ENCODE peak calls at places on chromosomes 3 and 15, in ten cellular contexts. N is mucosa of descending colon; Y is heart left ventricle; Z is gastrocnemius medialis; X is fibroblast of lung; W is RWPE2; H is CD8-positive, alpha-beta memory T cell; V is tibial nerve; L is upper lobe of right lung; Q is mesenchymal stem cell. P is an unnamed sample.
A peak's percentile ranks its signal among the peaks of the same experiment; 100 is the strongest.

GRCh38 chr3:133874761-133875438 is 20.8 kb downstream of the RAB6B start:
- DNase-seq in X (no peak), Z (no peak), L (no peak), Y (no peak), W (no peak), V (no peak), Q (no peak), H (no peak), N (no peak), P (no peak)

GRCh38 chr3:134282659-134283047 is 32.0 kb upstream of the RYK start:
- DNase-seq in L (no peak), Y (no peak), X (no peak), N (no peak), H (no peak), Q (no peak), Z (no peak), V (no peak), W (no peak), P (no peak)

GRCh38 chr3:149313542-149313941 is 19.9 kb downstream of the TM4SF18 start:
- DNase-seq in N (no peak), Y (no peak), X (no peak), Z (no peak), Q (no peak), V (no peak), H (no peak), L (no peak), W (no peak), P (no peak)

GRCh38 chr3:120498947-120499346 is 48.2 kb upstream of the FSTL1 start:
- DNase-seq in N (no peak), H (no peak), L (no peak), V (no peak), X (peak; percentile 99), Z (peak; percentile 18), Q (peak; percentile 92), W (no peak), Y (no peak), P (peak; percentile 44)

GRCh38 chr3:105834768-105835167 is 34.0 kb downstream of the CBLB start:
- DNase-seq in W (no peak), Y (no peak), X (no peak), L (no peak), Q (no peak), N (no peak), H (no peak), V (no peak), Z (no peak), P (no peak)

GRCh38 chr3:10248984-10249748 is 907 bp downstream of the TATDN2 start:
- DNase-seq in H (peak; percentile 45), W (peak; percentile 70), Z (no peak), X (peak; percentile 16), Y (peak; percentile 15), Q (peak; percentile 45), N (peak; percentile 50), L (peak; percentile 70), V (no peak), P (no peak)

GRCh38 chr15:80424381-80424780 is 20.2 kb downstream of the ARNT2 start:
- DNase-seq in H (no peak), Y (no peak), N (no peak), Q (no peak), L (no peak), X (peak; percentile 56), V (no peak), Z (no peak), W (no peak), P (no peak)

GRCh38 chr15:66016199-66016598 is 146.9 kb downstream of the RAB11A start:
- DNase-seq in Y (no peak), Z (no peak), W (no peak), X (no peak), H (no peak), Q (no peak), V (no peak), L (no peak), N (no peak), P (no peak)

GRCh38 chr3:43997788-43998373 is 243.8 kb upstream of the TOPAZ1 start:
- DNase-seq in Q (no peak), W (peak; percentile 44), V (no peak), N (no peak), H (no peak), Y (no peak), X (no peak), Z (no peak), L (no peak), P (no peak)

GRCh38 chr3:43995929-43996378 is 245.7 kb upstream of the TOPAZ1 start:
- DNase-seq in Q (no peak), L (no peak), H (peak; percentile 1), N (no peak), Y (no peak), X (no peak), V (no peak), Z (no peak), W (peak; percentile 39), P (no peak)

GRCh38 chr3:43998374-43998840 is 243.3 kb upstream of the TOPAZ1 start:
- DNase-seq in H (no peak), W (peak; percentile 54), Z (no peak), N (no peak), Y (no peak), L (no peak), X (no peak), V (no peak), Q (peak; percentile 10), P (no peak)

GRCh38 chr3:43995078-43995928 is 246.4 kb upstream of the TOPAZ1 start:
- DNase-seq in L (no peak), Z (no peak), N (no peak), Q (peak; percentile 5), H (peak; percentile 14), X (peak; percentile 20), Y (no peak), W (peak; percentile 66), V (no peak), P (no peak)

GRCh38 chr3:43996379-43997301 is 245.0 kb upstream of the TOPAZ1 start:
- DNase-seq in Z (no peak), W (peak; percentile 71), H (peak; percentile 2), N (no peak), Q (peak; percentile 20), L (peak; percentile 71), V (no peak), X (no peak), Y (no peak), P (no peak)
- H3K4me1 ChIP-seq in Z (peaks cover 27% of the 10 kb centered on the region), W (peaks cover 15% of the 10 kb centered on the region), H (peaks cover 36% of the 10 kb centered on the region), N (peaks cover 33% of the 10 kb centered on the region), Q (peaks cover 43% of the 10 kb centered on the region), L (peaks cover 43% of the 10 kb centered on the region), V (peaks cover 45% of the 10 kb centered on the region), X (peaks cover 8% of the 10 kb centered on the region), Y (peaks cover 46% of the 10 kb centered on the region), P (peaks cover 52% of the 10 kb centered on the region)

GRCh38 chr15:34721157-34721801 is 33.5 kb downstream of the GJD2 start:
- DNase-seq in L (no peak), N (no peak), Q (no peak), W (no peak), X (no peak), Z (no peak), H (no peak), Y (no peak), V (no peak), P (no peak)

GRCh38 chr15:34721802-34722795 is 32.7 kb downstream of the GJD2 start:
- DNase-seq in V (peak; percentile 28), N (no peak), Y (peak; percentile 65), X (peak; percentile 62), W (peak; percentile 73), Z (peak; percentile 64), H (no peak), Q (peak; percentile 32), L (no peak), P (peak; percentile 67)

GRCh38 chr15:34725565-34725964 is 29.2 kb downstream of the GJD2 start:
- DNase-seq in X (peak; percentile 42), V (no peak), Y (no peak), N (no peak), Z (peak; percentile 20), W (no peak), Q (no peak), L (no peak), H (no peak), P (no peak)

GRCh38 chr15:34726407-34727100 is 28.2 kb downstream of the GJD2 start:
- DNase-seq in H (no peak), W (no peak), X (peak; percentile 62), V (no peak), Q (no peak), Z (no peak), L (no peak), Y (no peak), N (no peak), P (no peak)

DNA sequence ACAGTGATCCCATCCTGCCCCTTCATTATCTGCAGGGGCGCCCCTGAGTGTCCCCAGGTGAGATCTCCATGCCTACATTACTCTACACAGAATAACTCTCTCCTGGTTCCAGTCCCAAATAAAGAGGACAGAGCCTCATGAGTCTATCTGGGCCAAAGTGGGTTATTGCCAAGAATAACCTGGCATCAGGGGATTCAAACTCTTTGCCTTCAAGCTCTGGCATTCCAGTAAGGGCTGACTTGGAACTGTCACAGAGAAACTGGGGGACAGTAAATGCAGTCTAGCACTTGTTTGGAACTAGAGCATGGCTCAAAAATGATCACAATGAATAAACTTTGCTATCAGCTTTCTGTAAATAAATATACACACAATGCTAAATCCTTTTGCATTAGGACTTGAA is 30.3 kb downstream of the GJD2 start:
- DNase-seq in W (no peak), V (no peak), Y (no peak), L (no peak), Q (no peak), X (no peak), N (no peak), H (no peak), Z (no peak), P (no peak)
- H3K4me1 ChIP-seq in W (peaks cover 6% of the 10 kb centered on the region), V (no peaks in the 10 kb centered on the region), Y (peaks cover 30% of the 10 kb centered on the region), L (peaks cover 5% of the 10 kb centered on the region), Q (peaks cover 5% of the 10 kb centered on the region), X (peaks cover 2% of the 10 kb centered on the region), N (no peaks in the 10 kb centered on the region), H (no peaks in the 10 kb centered on the region), Z (peaks cover 43% of the 10 kb centered on the region), P (peaks cover 6% of the 10 kb centered on the region)

DNA sequence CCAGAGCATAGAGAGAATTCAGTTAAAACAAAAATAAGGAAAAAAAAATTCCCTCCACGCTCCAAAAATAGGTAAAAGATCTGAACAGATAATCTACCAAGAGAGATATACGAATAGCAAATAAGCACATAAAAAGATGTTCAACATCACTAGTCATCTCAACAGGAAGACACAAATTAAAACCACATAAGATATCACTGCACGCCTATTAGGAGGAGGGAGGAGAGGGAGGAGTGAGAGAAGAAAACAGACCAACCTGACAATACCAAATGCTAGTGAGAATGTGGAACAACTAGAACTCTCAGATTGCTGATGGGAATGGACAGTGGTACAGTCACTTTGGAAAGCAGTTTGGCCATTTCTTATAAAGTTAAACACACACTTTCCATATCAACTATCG is 212.5 kb downstream of the FMN1 start:
- DNase-seq in Q (no peak), W (no peak), Y (no peak), L (no peak), Z (no peak), H (no peak), V (no peak), N (no peak), X (no peak), P (no peak)
- H3K4me1 ChIP-seq in Q (peaks cover 3% of the 10 kb centered on the region), W (no peaks in the 10 kb centered on the region), Y (no peaks in the 10 kb centered on the region), L (no peaks in the 10 kb centered on the region), Z (no peaks in the 10 kb centered on the region), H (no peaks in the 10 kb centered on the region), V (no peaks in the 10 kb centered on the region), N (no peaks in the 10 kb centered on the region), X (peaks cover 19% of the 10 kb centered on the region), P (no peaks in the 10 kb centered on the region)

DNA sequence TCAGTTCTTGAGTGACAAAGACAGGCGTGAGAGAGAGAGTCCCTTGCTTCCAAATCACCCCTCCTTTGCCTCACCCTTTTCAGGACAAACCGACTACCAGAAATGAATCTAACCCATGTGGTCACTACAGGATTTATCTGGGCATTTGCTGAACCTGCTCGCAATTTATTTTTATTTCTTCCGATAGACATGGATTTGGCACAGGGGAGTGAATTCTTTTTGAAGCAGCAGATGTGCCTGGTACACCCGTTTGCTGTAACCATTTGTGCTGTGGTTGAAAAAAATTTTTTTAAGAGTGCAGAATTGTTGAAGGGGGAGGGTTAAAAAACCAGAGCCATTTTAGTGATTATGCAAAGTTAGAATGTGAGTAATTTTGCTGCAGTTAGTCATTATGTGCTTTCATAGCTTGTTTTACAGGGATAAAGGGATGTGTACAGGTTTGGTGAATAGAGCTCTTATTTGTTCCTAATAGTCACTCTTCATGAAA is 442.0 kb downstream of the LPP start:
- DNase-seq in N (no peak), X (peak; percentile 93), Z (no peak), V (no peak), Q (peak; percentile 68), H (no peak), Y (no peak), W (no peak), L (no peak), P (no peak)
- H3K4me1 ChIP-seq in N (no peaks in the 10 kb centered on the region), X (peaks cover 8% of the 10 kb centered on the region), Z (peaks cover 38% of the 10 kb centered on the region), V (peaks cover 28% of the 10 kb centered on the region), Q (peaks cover 3% of the 10 kb centered on the region), H (no peaks in the 10 kb centered on the region), Y (peaks cover 30% of the 10 kb centered on the region), W (peaks cover 34% of the 10 kb centered on the region), L (peaks cover 4% of the 10 kb centered on the region), P (peaks cover 99% of the 10 kb centered on the region)

P was measured in tibial artery.